ENCODE peak calls at places on chromosomes 13 and 19, in four cellular contexts. F is upper lobe of left lung, S is esophagus squamous epithelium, V is aorta. Q is an unnamed sample. For H3K4me1, the result is how much of the 10 kb centered on the place peaks cover.

GRCh38 chr13:108551674-108552073 is 77.7 kb upstream of the MYO16 start:
- DNase-seq in F (no peak), S (no peak), V (no peak), Q (no peak)

GRCh38 chr19:55447421-55448174 is 4.5 kb upstream of the SHISA7 start:
- DNase-seq in F (no peak), S (no peak), V (no peak), Q (no peak)

GRCh38 chr13:82879921-82880320 is 1002.4 kb downstream of the SLITRK1 start:
- DNase-seq in F (no peak), S (no peak), V (no peak), Q (no peak)

GRCh38 chr13:98433654-98434053 is 143.3 kb downstream of the STK24 start:
- DNase-seq in F (no peak), S (no peak), V (no peak), Q (no peak)

GRCh38 chr19:7931221-7932061 is 5.5 kb upstream of the CTXN1 start:
- DNase-seq in F (no peak), S (no peak), V (peak), Q (no peak)

GRCh38 chr19:31132753-31133110 is 216.5 kb downstream of the TSHZ3 start:
- DNase-seq in F (no peak), S (no peak), V (no peak), Q (no peak)

GRCh38 chr19:4369109-4369887 is 25.9 kb downstream of the MPND start:
- DNase-seq in F (peak), S (no peak), V (peak), Q (peak)

GRCh38 chr13:39051157-39051556 is 12.9 kb downstream of the NHLRC3 start:
- DNase-seq in F (no peak), S (no peak), V (no peak), Q (no peak)

GRCh38 chr19:9436358-9436757 is 985 bp upstream of the ZNF266 start:
- DNase-seq in F (no peak), S (no peak), V (no peak), Q (no peak)

GRCh38 chr19:17136026-17136425 is 60.4 kb downstream of the MYO9B start:
- DNase-seq in F (no peak), S (no peak), V (no peak), Q (no peak)
- H3K4me1 ChIP-seq in F (half or more), S (under half), V (under half), Q (under half)

DNA sequence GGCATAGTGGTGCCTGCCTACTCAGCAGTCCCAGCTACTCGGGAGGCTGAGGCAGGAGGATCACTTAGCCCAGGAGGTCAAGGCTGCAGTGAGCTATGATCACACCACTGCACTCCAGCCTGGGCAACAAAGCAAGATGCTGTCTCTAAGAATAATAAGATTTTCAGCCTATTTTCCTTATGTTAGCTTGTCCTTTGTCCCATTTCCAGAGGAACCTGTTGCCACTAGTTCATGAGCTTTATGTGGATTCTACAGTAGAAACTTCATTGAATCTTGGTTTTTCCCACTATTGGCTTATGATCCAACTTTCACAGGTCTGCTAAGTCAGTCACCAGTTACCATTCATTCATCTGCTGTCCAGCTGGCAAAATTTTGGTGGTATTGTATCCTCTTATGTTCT is 18.2 kb downstream of the FFAR2 start:
- DNase-seq in F (no peak), S (no peak), V (no peak), Q (no peak)
- H3K4me1 ChIP-seq in F (under half), S (under half), V (under half), Q (under half)

DNA sequence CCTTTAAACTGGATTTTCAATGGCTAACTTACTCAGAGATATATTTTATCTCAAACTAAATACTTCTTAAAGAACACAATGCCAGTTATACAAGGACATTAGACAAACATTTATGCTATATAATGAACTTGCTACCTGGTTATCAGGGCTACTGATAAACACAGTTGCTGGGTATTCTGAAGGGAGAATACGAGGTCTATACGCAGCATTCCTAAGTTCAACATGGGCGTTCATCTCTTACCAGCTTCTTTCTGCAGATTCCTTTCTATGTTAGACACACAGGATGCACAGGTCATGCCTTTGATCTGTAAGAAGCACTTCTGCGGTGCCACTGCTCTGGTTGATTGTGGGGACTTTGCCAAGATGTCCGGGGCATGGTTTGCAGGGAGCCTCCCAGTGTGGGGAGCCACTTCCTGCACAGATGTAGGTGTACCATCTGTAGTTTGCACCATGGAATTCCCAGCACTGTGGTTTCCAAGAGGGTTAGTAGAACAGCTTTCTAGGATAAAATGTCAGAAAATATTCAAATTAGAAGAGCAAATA is 40.9 kb downstream of the ATP7B start:
- DNase-seq in F (no peak), S (no peak), V (no peak), Q (no peak)
- H3K4me1 ChIP-seq in F (under half), S (under half), V (under half), Q (under half)

DNA sequence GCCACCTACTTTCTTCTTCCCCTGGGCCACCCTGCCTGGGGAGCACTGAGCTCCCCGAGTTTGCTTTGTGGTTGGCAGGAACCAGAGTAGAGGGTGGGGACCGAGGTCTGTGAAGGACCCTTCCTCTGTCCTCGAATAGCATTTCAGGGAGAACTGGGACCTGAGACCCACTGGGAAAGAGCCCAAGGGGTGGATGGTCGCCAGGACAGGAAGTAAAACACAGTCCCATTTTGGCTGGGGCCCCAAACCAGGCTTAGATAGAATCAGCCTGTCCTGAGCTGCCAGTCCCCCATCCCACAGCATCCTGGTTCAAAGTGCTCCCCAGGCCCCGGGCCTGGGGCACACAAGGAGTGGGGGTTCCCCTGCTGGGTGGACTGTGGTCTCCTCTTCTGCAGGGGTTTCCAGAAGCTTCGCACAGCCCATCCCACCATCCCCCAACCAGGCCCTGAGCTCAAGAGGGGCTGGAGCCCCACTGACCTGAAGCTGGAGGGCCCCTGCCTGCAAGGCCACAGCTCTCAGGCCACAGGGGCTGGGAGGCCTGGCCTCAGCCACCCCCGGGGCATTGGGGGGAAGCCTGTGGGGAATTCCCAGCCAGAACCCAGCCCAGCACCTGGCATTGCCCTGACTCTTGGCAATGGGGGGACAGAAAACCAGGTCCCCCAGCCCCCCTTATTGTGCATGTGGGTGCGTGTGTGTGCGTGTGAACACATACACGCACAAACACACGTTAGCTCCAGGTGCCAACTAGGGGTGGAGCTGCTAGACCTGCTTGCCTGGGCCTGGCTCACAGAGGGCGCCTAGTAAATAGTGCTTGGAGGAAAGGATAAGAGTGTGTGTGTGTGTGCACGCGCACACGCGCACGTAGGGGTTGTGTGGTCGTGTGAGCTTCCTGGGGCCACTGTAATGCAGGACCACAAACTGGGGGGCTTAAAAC is 994 bp upstream of the MKNK2 start:
- DNase-seq in F (peak), S (no peak), V (no peak), Q (peak)
- H3K4me1 ChIP-seq in F (half or more), S (half or more), V (under half), Q (half or more)

GRCh38 chr13:26821766-26822165 is 61.2 kb upstream of the GPR12 start:
- DNase-seq in F (no peak), S (no peak), V (no peak), Q (no peak)
- H3K4me1 ChIP-seq in F (under half), S (under half), V (under half), Q (under half)

GRCh38 chr19:21328402-21328801 is 808 bp downstream of the ZNF708 start:
- DNase-seq in F (no peak), S (no peak), V (no peak), Q (no peak)
- H3K4me1 ChIP-seq in F (under half), S (under half), V (under half), Q (under half)

GRCh38 chr19:17075860-17076538 is 422 bp downstream of the MYO9B start:
- DNase-seq in F (peak), S (no peak), V (peak), Q (peak)

GRCh38 chr19:17075035-17075859 is at the start of the genes HAUS8 and MYO9B:
- DNase-seq in F (peak), S (peak), V (peak), Q (peak)

GRCh38 chr19:17077447-17078028 is 2.0 kb downstream of the MYO9B start:
- DNase-seq in F (no peak), S (no peak), V (no peak), Q (no peak)

GRCh38 chr19:17078038-17078919 is 2.7 kb downstream of the MYO9B start:
- DNase-seq in F (peak), S (no peak), V (peak), Q (no peak)

GRCh38 chr19:17076539-17076919 is 952 bp downstream of the MYO9B start:
- DNase-seq in F (no peak), S (no peak), V (no peak), Q (no peak)
- H3K4me1 ChIP-seq in F (half or more), S (half or more), V (under half), Q (half or more)

DNA sequence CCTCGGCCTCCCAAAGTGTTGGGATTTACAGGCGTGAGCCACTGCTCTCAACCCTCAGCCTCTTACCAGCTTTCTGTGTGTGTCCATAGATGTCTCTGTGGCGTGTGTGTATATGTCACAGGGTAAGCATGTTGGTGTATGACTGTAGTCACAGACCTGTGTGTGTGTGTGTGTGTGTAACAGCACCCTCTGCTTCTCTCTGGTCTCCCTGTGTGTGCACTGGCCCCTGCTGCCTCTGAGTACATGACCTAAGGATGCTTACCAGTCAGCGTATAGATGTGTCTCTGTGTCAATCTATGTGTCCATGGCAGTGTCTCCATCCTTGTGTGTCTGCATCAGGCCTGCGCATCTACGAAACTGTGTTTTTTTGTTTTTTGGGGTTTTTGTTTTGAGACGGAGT is 5.6 kb downstream of the AXL start:
- DNase-seq in F (no peak), S (no peak), V (no peak), Q (no peak)
- H3K4me1 ChIP-seq in F (under half), S (half or more), V (under half), Q (under half)

GRCh38 chr19:40716655-40717324 is at the start of the genes COQ8B and ITPKC:
- DNase-seq in F (peak), S (peak), V (peak), Q (peak)

GRCh38 chr19:40716031-40716654 is 543 bp downstream of the COQ8B start:
- DNase-seq in F (no peak), S (no peak), V (no peak), Q (peak)

GRCh38 chr19:40718774-40719391 is 2.0 kb downstream of the ITPKC start:
- DNase-seq in F (peak), S (no peak), V (peak), Q (no peak)

GRCh38 chr19:40717880-40718773 is 1.2 kb downstream of the ITPKC start:
- DNase-seq in F (no peak), S (no peak), V (peak), Q (no peak)

DNA sequence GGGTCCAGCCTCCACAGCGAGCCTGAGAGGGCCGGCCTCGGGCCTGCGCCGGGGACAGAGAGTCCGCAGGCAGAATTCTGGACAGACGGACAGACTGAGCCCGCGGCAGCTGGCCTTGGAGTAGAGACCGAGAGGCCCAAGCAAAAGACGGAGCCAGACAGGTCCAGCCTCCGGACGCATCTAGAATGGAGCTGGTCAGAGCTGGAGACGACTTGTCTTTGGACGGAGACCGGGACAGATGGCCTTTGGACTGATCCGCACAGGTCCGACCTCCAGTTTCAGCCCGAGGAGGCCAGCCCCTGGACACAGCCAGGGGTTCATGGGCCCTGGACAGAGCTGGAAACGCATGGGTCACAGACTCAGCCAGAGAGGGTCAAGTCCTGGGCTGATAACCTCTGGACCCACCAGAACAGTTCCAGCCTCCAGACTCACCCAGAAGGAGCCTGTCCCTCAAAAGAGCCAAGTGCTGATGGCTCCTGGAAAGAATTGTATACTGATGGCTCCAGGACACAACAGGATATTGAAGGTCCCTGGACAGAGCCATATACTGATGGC is 490 bp downstream of the ITPKC start:
- DNase-seq in F (peak), S (no peak), V (peak), Q (peak)
- H3K4me1 ChIP-seq in F (half or more), S (half or more), V (under half), Q (half or more)

GRCh38 chr19:18414504-18415176 is 4.6 kb upstream of the SSBP4 start:
- DNase-seq in F (no peak), S (no peak), V (peak), Q (no peak)
- H3K4me1 ChIP-seq in F (half or more), S (half or more), V (under half), Q (half or more)